ENCODE peak calls at places on chromosome 21, in four cellular contexts. S is retina; J is EH; W is naive thymus-derived CD4-positive, alpha-beta T cell. I is an unnamed sample.

GRCh38 chr21:41169258-41169576 is 1.3 kb downstream of the BACE2 start:
- DNase-seq in J (no peak), S (no peak), W (no peak), I (no peak)

GRCh38 chr21:32136546-32136945 is 142.3 kb downstream of the MIS18A start:
- DNase-seq in W (no peak), J (no peak), S (no peak), I (no peak)

GRCh38 chr21:32940079-32941014 is 85.4 kb upstream of the OLIG2 start:
- DNase-seq in W (peak), S (peak), J (peak), I (peak)

GRCh38 chr21:32728455-32729237 is 833 bp upstream of the SYNJ1 start:
- DNase-seq in W (no peak), J (no peak), S (no peak), I (no peak)

GRCh38 chr21:26810266-26810665 is 34.9 kb downstream of the ADAMTS1 start:
- DNase-seq in W (no peak), S (no peak), J (no peak), I (no peak)

GRCh38 chr21:44471341-44471740 is 16.0 kb downstream of the LRRC3 start:
- DNase-seq in W (no peak), J (no peak), S (no peak), I (no peak)

GRCh38 chr21:45270306-45270821 is 17.3 kb downstream of the POFUT2 start:
- DNase-seq in S (no peak), W (no peak), J (no peak), I (no peak)

GRCh38 chr21:34965200-34966174 is 83.6 kb downstream of the RUNX1 start:
- DNase-seq in W (no peak), S (no peak), J (peak), I (no peak)

GRCh38 chr21:46423546-46424061 is 35.1 kb upstream of the DIP2A start:
- DNase-seq in W (no peak), J (no peak), S (no peak), I (peak)

GRCh38 chr21:44761011-44761729 is 40.5 kb downstream of the UBE2G2 start:
- DNase-seq in J (no peak), W (no peak), S (no peak), I (peak)

GRCh38 chr21:32270748-32271147 is 8.1 kb downstream of the MIS18A start:
- DNase-seq in S (no peak), W (no peak), J (no peak), I (no peak)

GRCh38 chr21:34836103-34836932 is 167.5 kb downstream of the CLIC6 start:
- DNase-seq in J (peak), S (no peak), W (no peak), I (no peak)